ENCODE peak calls at places on chromosomes 12 and 14, in five cellular contexts. R is HCT116, K is GM12878, B is endothelial cell of umbilical vein, H is HepG2. Q is an unnamed sample.
A peak's percentile ranks its signal among the peaks of the same experiment; 100 is the strongest.

GRCh38 chr12:107436376-107436775 is 249.2 kb upstream of the PWP1 start:
- DNase-seq in R (no peak), K (no peak), B (no peak), H (peak; percentile 21), Q (no peak)

GRCh38 chr14:61537567-61538463 is 157.5 kb upstream of the HIF1A start:
- DNase-seq in B (peak; percentile 78), K (no peak), H (peak; percentile 97), R (peak; percentile 95), Q (peak; percentile 30)

GRCh38 chr14:68688872-68689371 is 103.9 kb downstream of the ZFP36L1 start:
- DNase-seq in H (no peak), K (no peak), B (no peak), R (no peak), Q (peak; percentile 33)

GRCh38 chr14:74858022-74858421 is 17.9 kb downstream of the PROX2 start:
- DNase-seq in B (no peak), K (no peak), H (no peak), R (no peak), Q (no peak)

GRCh38 chr14:73825551-73826188 is 26.0 kb upstream of the PTGR2 start:
- DNase-seq in R (peak; percentile 76), B (peak; percentile 71), H (peak; percentile 69), K (peak; percentile 20), Q (peak; percentile 81)

GRCh38 chr14:74292061-74292460 is 10.7 kb downstream of the ABCD4 start:
- DNase-seq in H (no peak), R (no peak), B (no peak), K (no peak), Q (no peak)

GRCh38 chr12:42854826-42855225 is 265.3 kb upstream of the PRICKLE1 start:
- DNase-seq in K (no peak), B (no peak), H (no peak), R (no peak), Q (no peak)

GRCh38 chr14:104098272-104099095 is 13.0 kb downstream of the ASPG start:
- DNase-seq in B (no peak), K (no peak), R (no peak), H (no peak), Q (no peak)

GRCh38 chr12:6563448-6564050 is 4.5 kb downstream of the NOP2 start:
- DNase-seq in B (peak; percentile 44), H (peak; percentile 54), K (no peak), R (no peak), Q (peak; percentile 68)

GRCh38 chr12:52582489-52582888 is 8.8 kb upstream of the KRT74 start:
- DNase-seq in H (no peak), K (no peak), B (no peak), R (no peak), Q (no peak)

GRCh38 chr14:33357225-33358010 is 418.7 kb downstream of the NPAS3 start:
- DNase-seq in K (no peak), B (no peak), R (no peak), H (no peak), Q (no peak)

GRCh38 chr12:124513297-124513867 is 54.0 kb downstream of the NCOR2 start:
- DNase-seq in K (no peak), B (no peak), R (no peak), H (no peak), Q (no peak)

GRCh38 chr12:123741937-123742572 is 20.0 kb upstream of the DNAH10 start:
- DNase-seq in K (no peak), H (no peak), R (no peak), B (no peak), Q (peak; percentile 81)

GRCh38 chr14:31206536-31207286 is 882 bp downstream of the HECTD1 start:
- DNase-seq in K (no peak), B (peak; percentile 40), H (peak; percentile 50), R (no peak), Q (peak; percentile 65)

GRCh38 chr12:132160671-132161045 is 16.4 kb downstream of the NOC4L start:
- DNase-seq in K (no peak), R (no peak), H (no peak), B (no peak), Q (no peak)

GRCh38 chr14:97697772-97698171 is 900.6 kb downstream of the VRK1 start:
- DNase-seq in K (no peak), R (no peak), B (no peak), H (no peak), Q (no peak)

GRCh38 chr12:45296046-45296586 is 80.2 kb downstream of the ANO6 start:
- DNase-seq in B (no peak), H (peak; percentile 15), K (no peak), R (no peak), Q (no peak)

GRCh38 chr14:23056257-23056955 is 914 bp downstream of the CDH24 start:
- DNase-seq in B (peak; percentile 76), K (no peak), H (peak; percentile 81), R (peak; percentile 81), Q (peak; percentile 83)

GRCh38 chr12:31961137-31961536 is 1.9 kb downstream of the RESF1 start:
- DNase-seq in K (no peak), R (no peak), H (no peak), B (peak; percentile 9), Q (no peak)

GRCh38 chr12:2429032-2429431 is 365.7 kb upstream of the FKBP4 start:
- DNase-seq in B (no peak), R (no peak), H (no peak), K (no peak), Q (no peak)

GRCh38 chr12:131061041-131061806 is 107.5 kb downstream of the ADGRD1 start:
- DNase-seq in R (no peak), H (no peak), B (no peak), K (peak; percentile 21), Q (peak; percentile 28)

GRCh38 chr14:58390830-58391229 is 4.9 kb upstream of the TOMM20L start:
- DNase-seq in R (no peak), B (no peak), H (no peak), K (no peak), Q (no peak)

DNA sequence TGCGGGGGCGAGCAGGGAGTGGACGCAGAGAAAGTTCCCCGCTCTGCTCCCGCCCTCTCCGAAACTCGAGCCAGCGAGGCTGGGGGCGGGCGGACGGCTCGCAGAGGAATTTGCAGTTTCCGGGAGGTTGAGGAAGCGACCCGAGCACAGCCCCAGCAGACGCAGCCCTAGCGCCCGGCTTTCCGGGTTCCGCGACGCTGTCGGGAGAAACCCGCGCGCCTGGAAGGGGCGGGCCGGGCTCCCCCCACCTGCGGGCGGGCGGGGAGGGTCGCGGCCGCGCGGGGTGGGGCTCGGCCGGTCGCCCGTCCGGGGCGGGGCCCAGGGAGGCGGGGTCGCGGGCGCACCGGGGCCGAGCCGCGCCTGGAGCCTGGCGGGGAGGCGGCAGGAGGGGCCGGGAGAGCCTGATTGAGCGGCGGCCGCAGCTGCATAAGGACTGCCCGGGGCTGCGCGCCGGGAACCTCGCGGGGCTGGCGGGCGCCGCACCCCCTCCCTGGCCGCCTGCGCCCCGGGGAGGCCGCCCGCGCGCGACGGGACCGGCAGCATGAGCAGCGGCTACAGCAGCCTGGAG is at the start of gene RASSF3:
- DNase-seq in R (peak; percentile 38), H (peak; percentile 44), B (peak; percentile 79), K (no peak), Q (peak; percentile 93)
- TF ChIP-seq POLR2A in R (no peak), H (no peak), B (peak; percentile 63), K (peak; percentile 74), Q (peak; percentile 44)

GRCh38 chr14:89309670-89310177 is 107.3 kb downstream of the FOXN3 start:
- DNase-seq in B (no peak), K (no peak), R (no peak), H (no peak), Q (no peak)

GRCh38 chr14:89310211-89310610 is 106.8 kb downstream of the FOXN3 start:
- DNase-seq in H (no peak), R (no peak), B (no peak), K (no peak), Q (no peak)

GRCh38 chr14:89307409-89307808 is 109.6 kb downstream of the FOXN3 start:
- DNase-seq in B (no peak), H (no peak), K (no peak), R (no peak), Q (no peak)

GRCh38 chr14:89304972-89305703 is 111.9 kb downstream of the FOXN3 start:
- DNase-seq in H (no peak), R (no peak), B (peak; percentile 75), K (peak; percentile 65), Q (peak; percentile 30)

DNA sequence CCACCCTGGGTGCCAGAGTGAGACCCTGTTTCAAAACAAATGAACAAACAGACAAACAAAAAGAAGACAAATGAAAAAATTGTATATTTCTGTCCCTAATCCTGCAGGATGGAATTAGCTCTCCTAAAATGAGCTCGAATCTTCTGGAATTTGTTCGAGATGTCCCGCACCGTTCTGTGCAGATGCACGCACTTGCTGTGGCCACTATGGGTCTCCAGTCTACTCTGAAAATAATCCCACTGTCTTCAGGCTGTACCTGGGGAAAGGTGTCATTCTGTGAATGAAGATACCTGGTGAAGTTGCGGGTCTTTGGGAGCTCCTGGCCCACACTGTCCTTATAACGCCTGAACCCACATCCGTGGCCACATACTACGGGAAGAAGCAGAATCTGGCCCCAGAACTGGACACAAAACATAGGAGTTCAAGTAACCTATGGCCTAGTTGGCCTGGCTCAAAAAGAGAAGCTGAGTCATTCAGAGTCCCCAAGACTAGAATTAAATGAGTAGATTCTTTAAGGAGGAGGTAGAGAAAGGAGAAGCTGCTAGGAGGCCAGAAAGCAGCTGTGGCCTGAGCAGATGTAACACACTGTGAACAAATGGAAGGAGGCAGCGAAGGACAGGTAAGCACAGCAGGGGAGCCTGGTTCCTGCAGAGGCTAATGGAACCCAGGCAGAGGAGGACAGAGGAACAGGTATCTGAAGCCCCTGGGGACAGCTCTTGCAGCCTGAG is 108.6 kb downstream of the FOXN3 start:
- DNase-seq in R (no peak), H (no peak), K (no peak), B (no peak), Q (peak; percentile 49)
- TF ChIP-seq MAX in R (no peak), H (no peak), K (no peak), B (no peak), Q (no peak)

GRCh38 chr12:103830730-103831320 is 10.2 kb downstream of the NT5DC3 start:
- DNase-seq in H (no peak), R (no peak), B (no peak), K (no peak), Q (no peak)

GRCh38 chr12:103833891-103834290 is 7.1 kb downstream of the NT5DC3 start:
- DNase-seq in B (no peak), K (no peak), R (no peak), H (no peak), Q (peak; percentile 83)

GRCh38 chr12:103834897-103835390 is 6.1 kb downstream of the NT5DC3 start:
- DNase-seq in K (no peak), H (no peak), R (no peak), B (no peak), Q (no peak)

GRCh38 chr12:103832048-103832798 is 8.8 kb downstream of the NT5DC3 start:
- DNase-seq in B (no peak), H (no peak), R (no peak), K (no peak), Q (peak; percentile 24)

DNA sequence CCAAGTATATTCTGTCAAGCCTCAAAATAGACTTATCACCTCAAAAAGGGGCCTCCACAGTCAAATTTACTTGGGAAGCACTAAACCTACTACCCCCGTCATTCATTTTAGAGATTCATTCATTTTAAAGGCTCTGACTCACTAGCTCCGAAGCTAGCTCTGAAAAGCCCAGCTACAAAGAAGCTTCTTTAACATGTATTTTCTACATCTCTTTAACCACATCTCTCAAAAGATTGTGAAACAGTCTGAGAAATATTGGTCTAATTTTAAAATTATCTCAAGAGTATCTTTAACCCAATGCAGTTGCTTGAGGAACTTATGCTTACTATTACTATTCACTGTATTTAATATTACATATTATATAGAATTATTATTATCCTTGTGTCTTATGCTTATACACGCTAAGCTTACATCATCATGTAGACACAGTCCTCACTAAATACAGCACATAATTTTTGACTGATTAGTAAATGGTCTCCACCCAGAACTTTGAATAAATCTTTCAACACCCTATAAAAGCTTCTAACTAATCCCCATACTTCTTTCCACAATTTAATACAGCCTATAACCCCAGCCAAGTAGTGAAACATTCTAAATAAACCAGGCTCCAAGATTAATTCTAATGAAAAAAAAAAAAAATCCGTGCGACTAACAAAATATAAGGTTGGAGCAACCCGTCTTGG is 7.8 kb downstream of the NT5DC3 start:
- DNase-seq in K (no peak), B (no peak), H (no peak), R (no peak), Q (peak; percentile 65)
- TF ChIP-seq POLR2A in K (no peak), B (no peak), H (no peak), R (no peak), Q (no peak)

GRCh38 chr12:71186571-71187288 is 28.9 kb upstream of the TSPAN8 start:
- DNase-seq in K (no peak), R (no peak), B (no peak), H (no peak), Q (no peak)
- TF ChIP-seq MAX in K (no peak), R (no peak), B (no peak), H (no peak), Q (no peak)